ENCODE peak calls at places on chromosomes 5 and 9, in eight cellular contexts. L, U, Z, D, E, I, N and O are unnamed samples.

GRCh38 chr5:79448336-79448735 is 65.6 kb downstream of the HOMER1 start:
- DNase-seq in E (no peak), Z (no peak), I (peak), U (no peak), L (no peak), D (no peak), N (no peak), O (no peak)

GRCh38 chr9:81560851-81561732 is 128.3 kb downstream of the TLE1 start:
- DNase-seq in I (no peak), N (no peak), E (no peak), D (no peak), Z (no peak), L (no peak), U (no peak), O (no peak)

GRCh38 chr9:79798450-79798849 is 226.7 kb downstream of the TLE4 start:
- DNase-seq in D (no peak), L (no peak), N (no peak), U (no peak), E (no peak), Z (no peak), I (no peak), O (no peak)

GRCh38 chr5:145077028-145077427 is 758.1 kb downstream of the PRELID2 start:
- DNase-seq in I (no peak), D (no peak), N (no peak), Z (no peak), E (no peak), L (no peak), U (no peak), O (no peak)

GRCh38 chr5:125175348-125176004 is 429.0 kb upstream of the ZNF608 start:
- DNase-seq in I (no peak), U (no peak), D (no peak), L (no peak), N (no peak), Z (no peak), E (no peak), O (no peak)

GRCh38 chr9:21836437-21837161 is 34.2 kb downstream of the MTAP start:
- DNase-seq in E (peak), N (peak), U (peak), Z (no peak), L (no peak), I (peak), D (no peak), O (no peak)

GRCh38 chr9:34547960-34548603 is 25.3 kb upstream of the ENHO start:
- DNase-seq in E (no peak), Z (no peak), L (peak), U (no peak), N (peak), D (peak), I (peak), O (peak)

GRCh38 chr5:73515232-73515631 is 17.0 kb downstream of the BTF3 start:
- DNase-seq in E (peak), L (no peak), N (no peak), D (no peak), I (no peak), Z (no peak), U (no peak), O (no peak)

GRCh38 chr5:3145641-3146040 is 394.2 kb upstream of the IRX2 start:
- DNase-seq in U (no peak), N (no peak), Z (no peak), I (no peak), E (no peak), D (no peak), L (no peak), O (no peak)

GRCh38 chr5:39760385-39761198 is 335.8 kb upstream of the DAB2 start:
- DNase-seq in D (no peak), I (peak), N (no peak), E (peak), L (no peak), U (peak), Z (no peak), O (no peak)

GRCh38 chr5:62265648-62266112 is 40.3 kb upstream of the KIF2A start:
- DNase-seq in D (no peak), Z (no peak), N (no peak), I (no peak), U (no peak), E (no peak), L (no peak), O (no peak)

GRCh38 chr5:157915638-157916037 is 56.7 kb upstream of the CLINT1 start:
- DNase-seq in I (peak), D (no peak), N (no peak), Z (no peak), U (no peak), E (peak), L (peak), O (no peak)

GRCh38 chr9:37943329-37944265 is 39.7 kb upstream of the SLC25A51 start:
- DNase-seq in D (no peak), I (peak), Z (no peak), L (peak), E (peak), U (peak), N (peak), O (no peak)

GRCh38 chr5:154201108-154201769 is 10.7 kb downstream of the GALNT10 start:
- DNase-seq in Z (no peak), N (no peak), I (no peak), E (no peak), L (no peak), U (no peak), D (no peak), O (no peak)

GRCh38 chr5:25330721-25331120 is 685.9 kb upstream of the CDH10 start:
- DNase-seq in D (no peak), L (no peak), I (no peak), Z (no peak), U (no peak), N (no peak), E (no peak), O (no peak)

GRCh38 chr9:83384214-83384613 is 154.0 kb downstream of the FRMD3 start:
- DNase-seq in I (no peak), N (no peak), L (no peak), Z (no peak), U (no peak), D (no peak), E (no peak), O (no peak)

GRCh38 chr5:95262933-95263660 is 21.8 kb downstream of the MCTP1 start:
- DNase-seq in Z (no peak), L (no peak), N (no peak), I (no peak), E (no peak), D (no peak), U (no peak), O (no peak)

DNA sequence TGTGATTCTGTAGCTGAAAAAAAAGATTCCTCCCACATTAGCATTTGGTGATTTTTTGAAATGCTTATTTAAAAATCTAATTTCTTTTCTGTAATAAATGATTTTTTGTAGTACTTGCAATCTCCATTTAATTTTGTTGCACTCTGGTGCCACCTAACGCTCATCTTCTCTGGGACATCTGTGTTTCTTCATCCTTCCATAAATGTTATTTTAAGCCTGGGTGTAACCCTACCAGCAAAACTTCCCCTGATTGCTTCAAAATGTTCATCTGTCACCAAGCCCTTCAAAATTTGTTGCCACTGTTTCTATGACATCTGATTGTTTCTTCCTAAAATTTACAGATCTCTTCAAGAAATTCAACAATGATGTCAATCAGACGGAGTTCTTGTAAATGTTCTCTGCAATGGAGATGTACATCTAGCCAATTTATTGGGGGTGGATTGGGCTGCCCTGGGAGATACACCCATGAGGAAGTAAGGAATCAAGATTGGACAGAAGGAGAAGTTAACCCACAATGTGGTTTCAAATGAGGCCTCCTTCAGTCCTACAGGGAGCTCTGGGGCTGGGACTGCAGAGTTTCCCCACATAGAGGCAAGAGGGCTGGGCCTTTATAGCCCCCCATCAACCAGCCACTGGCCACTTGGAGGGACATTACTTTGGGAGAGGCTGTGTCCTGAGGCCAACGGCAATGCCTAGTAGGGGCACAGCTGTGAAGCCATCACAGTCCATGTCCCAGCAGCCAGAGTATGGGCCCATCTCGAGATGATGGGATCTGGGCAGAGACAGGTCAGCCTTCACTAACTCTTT is 23.3 kb downstream of the MCTP1 start:
- DNase-seq in I (peak), U (peak), D (no peak), Z (no peak), N (peak), E (peak), L (peak), O (peak)
- TF ChIP-seq CTCF in I (peak), U (peak), D (peak), Z (peak), N (peak), E (peak), L (peak), O (peak)

DNA sequence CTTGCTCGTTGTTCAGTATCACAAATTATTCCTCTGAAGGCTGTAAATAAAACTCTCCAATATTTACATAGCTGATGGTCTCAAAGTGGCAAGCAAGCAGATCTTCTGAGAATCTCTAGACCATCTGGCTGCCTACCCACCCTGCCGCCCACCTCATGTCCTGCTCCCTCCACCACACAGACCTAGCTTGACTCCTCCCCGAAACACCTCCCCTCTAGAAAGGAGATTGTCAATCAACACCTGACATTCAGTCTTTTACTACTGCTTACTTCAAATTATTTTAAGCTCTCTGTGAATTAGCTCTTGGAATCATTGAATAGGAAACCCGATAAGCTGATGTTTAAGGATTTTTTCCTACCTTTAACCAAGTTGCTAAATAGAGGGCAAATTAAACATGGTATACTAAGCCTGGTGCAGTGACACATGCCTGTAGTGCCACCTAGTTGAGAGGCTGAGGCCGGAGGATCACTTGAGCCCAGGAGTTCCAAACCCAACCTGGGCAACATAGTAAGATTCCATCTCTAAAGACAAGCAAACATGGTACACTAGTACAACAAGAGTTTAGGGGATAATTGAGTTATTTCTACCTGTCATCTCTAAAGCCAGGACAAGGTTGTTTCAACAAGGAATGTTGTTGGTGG is 10.9 kb upstream of the SOWAHA start:
- DNase-seq in D (no peak), I (no peak), U (no peak), N (no peak), L (no peak), Z (no peak), E (no peak), O (no peak)
- TF ChIP-seq CTCF in D (no peak), I (no peak), U (peak), N (peak), L (peak), Z (peak), E (no peak), O (no peak)

DNA sequence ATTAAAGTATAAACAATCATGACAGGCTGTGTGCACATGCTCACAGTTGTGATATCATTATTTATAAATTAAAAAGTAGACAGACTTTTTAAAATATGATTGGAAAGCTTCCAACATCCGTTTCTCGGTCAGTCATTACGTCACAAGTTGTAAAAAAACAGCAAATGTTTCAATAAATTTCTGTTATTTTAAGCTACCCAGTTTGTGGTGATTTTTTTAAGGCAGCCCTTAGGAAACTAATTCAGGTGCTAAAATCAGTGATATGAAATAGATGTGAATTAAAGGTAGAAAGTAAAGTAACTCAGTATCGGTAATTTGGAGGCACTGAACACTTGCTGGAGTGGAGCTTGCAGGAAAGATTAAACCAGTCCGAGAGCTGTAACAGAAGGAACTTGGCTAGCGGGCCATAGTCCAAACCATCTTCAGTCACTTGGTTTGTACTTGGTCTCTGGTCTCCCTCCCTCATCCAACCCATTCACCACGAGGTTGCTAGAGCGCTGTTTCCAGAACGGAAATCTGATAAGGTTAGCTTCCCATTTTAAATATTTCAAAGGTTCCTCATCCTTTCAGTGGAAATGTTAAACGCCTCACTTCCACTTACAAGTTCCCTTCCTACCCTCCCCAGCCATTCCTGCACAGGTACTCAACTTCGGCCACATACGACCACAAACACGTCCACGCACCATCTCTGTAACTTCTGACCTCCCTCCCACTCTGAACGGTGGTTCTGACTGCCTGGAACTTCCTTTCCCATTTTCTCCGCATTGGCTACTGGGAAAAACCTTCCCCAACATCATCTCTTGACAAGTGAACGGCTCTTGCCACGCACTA is 929 bp downstream of the CCNH start:
- DNase-seq in I (peak), U (no peak), Z (no peak), L (no peak), N (peak), D (no peak), E (peak), O (no peak)
- TF ChIP-seq CTCF in I (no peak), U (no peak), Z (no peak), L (no peak), N (no peak), D (no peak), E (no peak), O (no peak)

GRCh38 chr9:16575142-16575877 is 295.2 kb downstream of the BNC2 start:
- DNase-seq in N (no peak), I (peak), U (peak), D (no peak), Z (no peak), E (peak), L (no peak), O (no peak)

GRCh38 chr9:16572005-16572727 is 298.3 kb downstream of the BNC2 start:
- DNase-seq in D (no peak), U (no peak), Z (no peak), N (no peak), L (no peak), E (peak), I (no peak), O (no peak)

GRCh38 chr9:16571127-16571848 is 299.2 kb downstream of the BNC2 start:
- DNase-seq in D (no peak), N (no peak), Z (no peak), E (peak), L (no peak), U (no peak), I (peak), O (no peak)

GRCh38 chr9:16579872-16580432 is 290.5 kb downstream of the BNC2 start:
- DNase-seq in D (no peak), U (no peak), E (no peak), I (no peak), Z (no peak), N (no peak), L (no peak), O (no peak)

GRCh38 chr9:16575878-16576245 is 294.6 kb downstream of the BNC2 start:
- DNase-seq in L (no peak), Z (no peak), D (no peak), E (no peak), N (no peak), I (no peak), U (no peak), O (no peak)
- TF ChIP-seq CTCF in L (no peak), Z (no peak), D (no peak), E (no peak), N (no peak), I (no peak), U (no peak), O (no peak)

DNA sequence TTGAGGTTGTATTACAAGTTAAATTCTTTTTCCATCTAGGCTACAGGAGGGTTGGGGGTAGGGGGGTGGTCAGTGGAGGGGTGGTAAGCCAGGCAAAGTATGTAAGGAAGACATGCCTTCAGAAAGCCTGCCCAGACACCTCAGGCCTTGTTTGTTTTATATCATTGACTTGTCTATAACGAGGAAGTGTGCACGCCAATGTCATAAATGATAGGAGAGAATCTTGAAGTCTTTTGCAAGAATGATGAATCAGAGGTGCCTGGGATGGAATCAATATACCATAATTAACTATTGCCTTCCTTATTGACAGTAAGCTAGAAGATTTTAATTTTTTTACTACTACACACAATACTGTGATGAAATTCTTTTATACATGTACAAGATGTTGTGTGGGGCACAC is 90.7 kb downstream of the SEC61B start:
- DNase-seq in L (no peak), E (no peak), Z (no peak), D (no peak), N (no peak), I (no peak), U (no peak), O (no peak)
- TF ChIP-seq CTCF in L (no peak), E (no peak), Z (no peak), D (no peak), N (no peak), I (no peak), U (no peak), O (no peak)